ENCODE peak calls at places on chromosomes 12 and 14, in six cellular contexts. One of them, this sample, is unnamed.

GRCh38 chr12:752673-753400 is 458 bp downstream of the WNK1 start:
- DNase-seq in H1: peak; percentile 71
- DNase-seq in IMR-90: peak; percentile 21
- DNase-seq in neuronal stem cell: no peak
- DNase-seq in mesendoderm: peak; percentile 67
- DNase-seq in mesenchymal stem cell: peak; percentile 71
- DNase-seq in this sample: peak; percentile 39

GRCh38 chr14:102949062-102949800 is 26.8 kb downstream of the AMN start:
- DNase-seq in IMR-90: peak; percentile 58
- DNase-seq in mesenchymal stem cell: peak; percentile 62
- DNase-seq in mesendoderm: peak; percentile 27
- DNase-seq in H1: no peak
- DNase-seq in neuronal stem cell: no peak
- DNase-seq in this sample: no peak

GRCh38 chr12:129312048-129312447 is 458.8 kb downstream of the GLT1D1 start:
- DNase-seq in mesenchymal stem cell: no peak
- DNase-seq in IMR-90: no peak
- DNase-seq in H1: no peak
- DNase-seq in mesendoderm: peak; percentile 35
- DNase-seq in neuronal stem cell: peak; percentile 18
- DNase-seq in this sample: no peak

GRCh38 chr12:84910549-84911241 is 1.9 kb downstream of the SLC6A15 start:
- DNase-seq in H1: no peak
- DNase-seq in mesenchymal stem cell: peak; percentile 73
- DNase-seq in neuronal stem cell: no peak
- DNase-seq in mesendoderm: peak; percentile 59
- DNase-seq in IMR-90: no peak
- DNase-seq in this sample: peak; percentile 32

GRCh38 chr12:120438495-120439198 is 734 bp downstream of the COX6A1 start:
- DNase-seq in IMR-90: no peak
- DNase-seq in mesendoderm: no peak
- DNase-seq in H1: no peak
- DNase-seq in mesenchymal stem cell: peak; percentile 11
- DNase-seq in neuronal stem cell: no peak
- DNase-seq in this sample: no peak

GRCh38 chr14:28661171-28661772 is 105.3 kb upstream of the FOXG1 start:
- DNase-seq in H1: peak; percentile 53
- DNase-seq in mesenchymal stem cell: peak; percentile 48
- DNase-seq in mesendoderm: peak; percentile 97
- DNase-seq in IMR-90: peak; percentile 28
- DNase-seq in neuronal stem cell: no peak
- DNase-seq in this sample: peak; percentile 49

GRCh38 chr12:58776144-58776543 is 144.2 kb downstream of the LRIG3 start:
- DNase-seq in neuronal stem cell: no peak
- DNase-seq in mesenchymal stem cell: no peak
- DNase-seq in mesendoderm: no peak
- DNase-seq in IMR-90: no peak
- DNase-seq in H1: no peak
- DNase-seq in this sample: no peak

GRCh38 chr12:22100952-22101748 is 55.1 kb downstream of the CMAS start:
- DNase-seq in H1: peak; percentile 54
- DNase-seq in mesendoderm: peak; percentile 81
- DNase-seq in IMR-90: peak; percentile 73
- DNase-seq in mesenchymal stem cell: peak; percentile 77
- DNase-seq in neuronal stem cell: peak; percentile 43
- DNase-seq in this sample: peak; percentile 79

GRCh38 chr14:99267871-99268775 is 3.9 kb downstream of the BCL11B start:
- DNase-seq in mesendoderm: peak; percentile 63
- DNase-seq in neuronal stem cell: no peak
- DNase-seq in mesenchymal stem cell: no peak
- DNase-seq in H1: no peak
- DNase-seq in IMR-90: no peak
- DNase-seq in this sample: no peak

GRCh38 chr12:103530352-103530751 is 34.6 kb upstream of the C12orf42 start:
- DNase-seq in mesendoderm: no peak
- DNase-seq in IMR-90: no peak
- DNase-seq in neuronal stem cell: no peak
- DNase-seq in H1: no peak
- DNase-seq in mesenchymal stem cell: no peak
- DNase-seq in this sample: no peak

GRCh38 chr12:109994262-109995175 is 1.6 kb downstream of the GIT2 start:
- DNase-seq in H1: no peak
- DNase-seq in neuronal stem cell: no peak
- DNase-seq in mesenchymal stem cell: no peak
- DNase-seq in IMR-90: no peak
- DNase-seq in mesendoderm: no peak
- DNase-seq in this sample: no peak

GRCh38 chr12:119988440-119988787 is 622 bp upstream of the BICDL1 start:
- DNase-seq in H1: no peak
- DNase-seq in mesendoderm: no peak
- DNase-seq in IMR-90: peak; percentile 42
- DNase-seq in mesenchymal stem cell: peak; percentile 56
- DNase-seq in neuronal stem cell: no peak
- DNase-seq in this sample: no peak

GRCh38 chr14:71403673-71404072 is 496.4 kb downstream of the PCNX1 start:
- DNase-seq in mesenchymal stem cell: peak; percentile 14
- DNase-seq in mesendoderm: peak; percentile 33
- DNase-seq in H1: no peak
- DNase-seq in neuronal stem cell: no peak
- DNase-seq in IMR-90: peak; percentile 44
- DNase-seq in this sample: no peak

GRCh38 chr14:96057738-96058137 is 18.6 kb downstream of the C14orf132 start:
- DNase-seq in H1: no peak
- DNase-seq in neuronal stem cell: no peak
- DNase-seq in mesenchymal stem cell: no peak
- DNase-seq in mesendoderm: no peak
- DNase-seq in IMR-90: no peak
- DNase-seq in this sample: no peak

GRCh38 chr12:21607701-21608100 is 3.1 kb upstream of the GYS2 start:
- DNase-seq in IMR-90: peak; percentile 33
- DNase-seq in neuronal stem cell: no peak
- DNase-seq in H1: no peak
- DNase-seq in mesendoderm: peak; percentile 37
- DNase-seq in mesenchymal stem cell: peak; percentile 31
- DNase-seq in this sample: no peak

GRCh38 chr12:112762753-112763152 is 28.8 kb upstream of the RPH3A start:
- DNase-seq in IMR-90: no peak
- DNase-seq in mesendoderm: no peak
- DNase-seq in neuronal stem cell: no peak
- DNase-seq in H1: no peak
- DNase-seq in mesenchymal stem cell: no peak
- DNase-seq in this sample: no peak

GRCh38 chr14:68576496-68577244 is 216.2 kb downstream of the ZFP36L1 start:
- DNase-seq in H1: no peak
- DNase-seq in mesendoderm: no peak
- DNase-seq in IMR-90: peak; percentile 40
- DNase-seq in neuronal stem cell: no peak
- DNase-seq in mesenchymal stem cell: peak; percentile 83
- DNase-seq in this sample: no peak

GRCh38 chr14:78173266-78174001 is 3.3 kb downstream of the NRXN3 start:
- DNase-seq in neuronal stem cell: no peak
- DNase-seq in H1: no peak
- DNase-seq in mesendoderm: no peak
- DNase-seq in IMR-90: no peak
- DNase-seq in mesenchymal stem cell: no peak
- DNase-seq in this sample: no peak

GRCh38 chr12:104524026-104524425 is 67.3 kb downstream of the CHST11 start:
- DNase-seq in mesenchymal stem cell: no peak
- DNase-seq in mesendoderm: no peak
- DNase-seq in IMR-90: no peak
- DNase-seq in neuronal stem cell: no peak
- DNase-seq in H1: no peak
- DNase-seq in this sample: no peak

GRCh38 chr12:64912501-64912900 is 88.1 kb downstream of the TBC1D30 start:
- DNase-seq in mesendoderm: no peak
- DNase-seq in mesenchymal stem cell: no peak
- DNase-seq in IMR-90: peak; percentile 40
- DNase-seq in neuronal stem cell: no peak
- DNase-seq in H1: no peak
- DNase-seq in this sample: no peak

GRCh38 chr12:48336564-48336963 is 14.2 kb downstream of the ZNF641 start:
- DNase-seq in mesendoderm: peak; percentile 40
- DNase-seq in IMR-90: no peak
- DNase-seq in neuronal stem cell: no peak
- DNase-seq in mesenchymal stem cell: no peak
- DNase-seq in H1: peak; percentile 49
- DNase-seq in this sample: peak; percentile 71

GRCh38 chr14:75234173-75234855 is 44.3 kb upstream of the FOS start:
- DNase-seq in IMR-90: peak; percentile 90
- DNase-seq in mesenchymal stem cell: peak; percentile 92
- DNase-seq in neuronal stem cell: no peak
- DNase-seq in H1: no peak
- DNase-seq in mesendoderm: no peak
- DNase-seq in this sample: no peak

GRCh38 chr14:100285021-100285912 is 21.0 kb downstream of the SLC25A29 start:
- DNase-seq in H1: peak; percentile 94
- DNase-seq in IMR-90: peak; percentile 32
- DNase-seq in neuronal stem cell: peak; percentile 66
- DNase-seq in mesenchymal stem cell: peak; percentile 57
- DNase-seq in mesendoderm: peak; percentile 93
- DNase-seq in this sample: peak; percentile 91

GRCh38 chr14:21001218-21001617 is 2.1 kb downstream of the SLC39A2 start:
- DNase-seq in mesendoderm: no peak
- DNase-seq in mesenchymal stem cell: no peak
- DNase-seq in H1: peak; percentile 49
- DNase-seq in IMR-90: no peak
- DNase-seq in neuronal stem cell: no peak
- DNase-seq in this sample: no peak

GRCh38 chr14:97523936-97524335 is 726.8 kb downstream of the VRK1 start:
- DNase-seq in mesendoderm: peak; percentile 74
- DNase-seq in IMR-90: no peak
- DNase-seq in mesenchymal stem cell: no peak
- DNase-seq in neuronal stem cell: no peak
- DNase-seq in H1: no peak
- DNase-seq in this sample: no peak

GRCh38 chr14:32419429-32419828 is 90.3 kb downstream of the AKAP6 start:
- DNase-seq in neuronal stem cell: no peak
- DNase-seq in H1: no peak
- DNase-seq in IMR-90: no peak
- DNase-seq in mesenchymal stem cell: no peak
- DNase-seq in mesendoderm: no peak
- DNase-seq in this sample: no peak

GRCh38 chr14:99393059-99393655 is 87.5 kb downstream of the SETD3 start:
- DNase-seq in H1: peak; percentile 79
- DNase-seq in mesendoderm: peak; percentile 65
- DNase-seq in mesenchymal stem cell: peak; percentile 27
- DNase-seq in neuronal stem cell: no peak
- DNase-seq in IMR-90: peak; percentile 31
- DNase-seq in this sample: peak; percentile 73

DNA sequence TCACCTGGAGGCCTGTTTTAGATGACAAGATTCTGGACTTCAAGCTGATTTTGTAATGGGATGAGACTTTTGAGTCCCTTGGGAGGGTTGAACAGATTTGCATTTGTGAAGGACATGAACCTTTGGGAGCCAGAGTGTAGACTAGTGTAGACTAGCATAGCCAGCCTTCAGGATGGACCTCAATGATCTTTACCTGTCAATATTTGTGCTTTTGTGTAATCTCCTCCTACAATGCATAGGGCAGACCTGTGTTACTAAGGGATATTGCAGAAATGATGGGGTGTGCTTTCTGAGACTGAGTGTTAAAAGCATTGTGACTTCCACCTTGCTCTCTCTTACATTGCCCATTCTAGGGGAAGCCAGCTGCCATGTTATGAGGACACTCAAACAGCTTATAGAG is 9.9 kb upstream of the LRP10 start:
- DNase-seq in neuronal stem cell: no peak
- DNase-seq in H1: no peak
- DNase-seq in mesendoderm: no peak
- DNase-seq in mesenchymal stem cell: no peak
- DNase-seq in IMR-90: no peak
- DNase-seq in this sample: no peak
- H2BK15ac ChIP-seq in neuronal stem cell: no peak overlapping the region
- H2BK15ac ChIP-seq in H1: no peak overlapping the region
- H2BK15ac ChIP-seq in mesendoderm: no peak overlapping the region
- H2BK15ac ChIP-seq in mesenchymal stem cell: no peak overlapping the region
- H2BK15ac ChIP-seq in IMR-90: no peak overlapping the region
- H2BK15ac ChIP-seq in this sample: no peak overlapping the region

GRCh38 chr14:85414142-85414541 is 115.8 kb upstream of the FLRT2 start:
- DNase-seq in IMR-90: no peak
- DNase-seq in neuronal stem cell: no peak
- DNase-seq in mesenchymal stem cell: no peak
- DNase-seq in mesendoderm: peak; percentile 25
- DNase-seq in H1: no peak
- DNase-seq in this sample: no peak
- H2BK15ac ChIP-seq in IMR-90: no peak overlapping the region
- H2BK15ac ChIP-seq in neuronal stem cell: no peak overlapping the region
- H2BK15ac ChIP-seq in mesenchymal stem cell: no peak overlapping the region
- H2BK15ac ChIP-seq in mesendoderm: no peak overlapping the region
- H2BK15ac ChIP-seq in H1: no peak overlapping the region
- H2BK15ac ChIP-seq in this sample: no peak overlapping the region

DNA sequence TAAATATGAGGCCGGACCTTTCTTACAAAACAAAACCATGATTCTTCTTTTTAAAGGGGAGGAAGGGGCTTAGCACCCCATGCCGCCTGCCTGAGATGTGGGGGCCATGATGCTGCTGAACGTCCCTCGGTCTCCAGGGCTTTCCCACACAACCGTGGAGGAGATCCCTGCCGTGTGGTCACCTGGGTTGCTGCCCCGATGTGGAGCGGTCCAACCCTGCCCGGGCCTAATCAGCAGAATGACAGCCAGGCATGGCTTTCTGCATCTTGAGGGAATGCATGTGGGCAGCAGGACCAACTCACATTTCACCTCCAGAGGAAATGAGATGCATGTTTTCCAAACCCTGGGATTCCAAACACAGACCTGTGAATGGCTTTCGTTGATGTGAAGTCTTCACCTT is 48.9 kb upstream of the C14orf180 start:
- DNase-seq in mesendoderm: no peak
- DNase-seq in H1: peak; percentile 29
- DNase-seq in neuronal stem cell: no peak
- DNase-seq in mesenchymal stem cell: no peak
- DNase-seq in IMR-90: no peak
- DNase-seq in this sample: peak; percentile 13
- H2BK15ac ChIP-seq in mesendoderm: no peak overlapping the region
- H2BK15ac ChIP-seq in H1: no peak overlapping the region
- H2BK15ac ChIP-seq in neuronal stem cell: no peak overlapping the region
- H2BK15ac ChIP-seq in mesenchymal stem cell: no peak overlapping the region
- H2BK15ac ChIP-seq in IMR-90: no peak overlapping the region
- H2BK15ac ChIP-seq in this sample: no peak overlapping the region

DNA sequence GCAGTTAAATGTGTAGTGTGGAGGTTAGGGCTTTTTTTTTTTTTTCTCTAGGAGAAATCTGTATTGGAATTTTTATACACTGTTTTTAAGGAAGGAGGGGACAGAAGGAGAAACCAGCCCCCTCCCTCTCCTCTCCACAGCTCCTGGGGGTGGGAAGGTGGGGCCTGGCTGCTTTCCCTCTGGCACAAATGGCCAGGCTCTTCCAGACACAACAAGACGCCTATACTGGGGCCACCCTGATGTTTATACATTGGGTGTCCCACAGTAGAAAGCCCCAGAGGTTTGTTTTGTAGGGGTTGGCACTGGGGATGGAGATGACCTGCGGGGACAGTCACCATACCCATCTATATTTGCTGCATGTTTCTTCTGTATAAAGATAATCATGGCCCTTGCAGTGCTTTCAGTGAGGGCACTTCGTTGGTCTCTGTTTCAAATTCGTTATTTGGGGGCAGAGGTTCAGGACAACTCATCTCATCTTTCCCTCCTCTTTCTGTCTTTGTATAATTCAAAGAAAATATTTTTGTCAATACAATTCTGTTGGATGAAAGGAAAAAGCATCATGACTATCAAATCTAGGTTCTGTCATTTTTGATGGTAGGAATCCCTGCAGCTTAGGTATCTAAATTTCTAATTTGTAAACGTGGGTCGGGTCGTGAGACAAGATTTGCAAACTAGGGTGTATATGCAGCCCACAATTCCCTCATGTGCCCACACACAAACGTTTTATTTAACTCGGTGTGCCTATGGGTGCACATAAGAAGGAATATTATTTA is 2.3 kb upstream of the HOTAIR start:
- DNase-seq in mesendoderm: no peak
- DNase-seq in H1: no peak
- DNase-seq in IMR-90: no peak
- DNase-seq in neuronal stem cell: no peak
- DNase-seq in mesenchymal stem cell: no peak
- DNase-seq in this sample: no peak
- H2BK15ac ChIP-seq in mesendoderm: no peak overlapping the region
- H2BK15ac ChIP-seq in H1: no peak overlapping the region
- H2BK15ac ChIP-seq in IMR-90: no peak overlapping the region
- H2BK15ac ChIP-seq in neuronal stem cell: no peak overlapping the region
- H2BK15ac ChIP-seq in mesenchymal stem cell: no peak overlapping the region
- H2BK15ac ChIP-seq in this sample: no peak overlapping the region